ENCODE peak calls at places on chromosomes 4 and X, in nine cellular contexts. S, Q, A, Y, W, I, C, V and J are unnamed samples.
A peak's percentile ranks its signal among the peaks of the same experiment; 100 is the strongest.

GRCh38 chrX:65407157-65407626 is 127.4 kb downstream of the LAS1L start:
- DNase-seq in A (no peak), W (no peak), S (peak; percentile 15), C (no peak), Q (no peak), I (no peak), V (no peak), Y (no peak), J (no peak)

GRCh38 chrX:22800360-22800759 is 199.4 kb upstream of the DDX53 start:
- DNase-seq in Y (no peak), C (peak; percentile 86), A (no peak), Q (no peak), I (no peak), W (no peak), V (peak; percentile 34), S (no peak), J (no peak)

GRCh38 chrX:29666361-29666760 is 549.0 kb upstream of the MAGEB2 start:
- DNase-seq in Y (no peak), C (no peak), Q (no peak), I (no peak), W (no peak), S (no peak), V (no peak), A (no peak), J (no peak)

GRCh38 chrX:110614596-110614995 is 181.0 kb downstream of the CHRDL1 start:
- DNase-seq in S (no peak), W (no peak), A (no peak), C (no peak), Q (no peak), I (no peak), V (no peak), Y (no peak), J (no peak)

GRCh38 chrX:10633722-10634121 is 13.3 kb upstream of the MID1 start:
- DNase-seq in C (peak; percentile 21), S (no peak), I (no peak), Q (no peak), Y (peak; percentile 4), A (peak; percentile 67), V (peak; percentile 89), W (no peak), J (peak; percentile 77)

GRCh38 chrX:53003111-53003510 is 44.8 kb upstream of the FAM156A start:
- DNase-seq in V (no peak), C (no peak), Q (no peak), W (no peak), A (no peak), I (no peak), Y (no peak), S (no peak), J (no peak)

GRCh38 chrX:133523094-133523493 is 107.8 kb upstream of the GPC4 start:
- DNase-seq in S (no peak), I (no peak), C (no peak), V (no peak), Y (no peak), A (no peak), Q (no peak), W (no peak), J (no peak)

GRCh38 chrX:75522565-75523411 is at the start of gene ZDHHC15:
- DNase-seq in C (peak; percentile 2), Y (no peak), I (peak; percentile 13), V (peak; percentile 0), W (peak; percentile 64), Q (no peak), S (peak; percentile 53), A (no peak), J (no peak)

GRCh38 chr4:130393246-130394041 is 1297.5 kb downstream of the C4orf33 start:
- DNase-seq in W (no peak), S (no peak), A (no peak), Q (peak; percentile 0), I (no peak), V (peak; percentile 19), Y (no peak), C (no peak), J (no peak)

GRCh38 chr4:138204507-138204906 is 37.6 kb downstream of the SLC7A11 start:
- DNase-seq in V (no peak), I (no peak), W (no peak), S (no peak), Q (peak; percentile 42), A (no peak), Y (no peak), C (no peak), J (no peak)

GRCh38 chr4:162101337-162101736 is 62.5 kb downstream of the FSTL5 start:
- DNase-seq in C (no peak), W (no peak), V (no peak), I (no peak), Q (no peak), S (no peak), A (no peak), Y (no peak), J (no peak)

GRCh38 chr4:25632135-25632534 is 23.5 kb upstream of the SLC34A2 start:
- DNase-seq in C (no peak), Y (no peak), V (no peak), Q (no peak), A (no peak), S (no peak), W (no peak), I (no peak), J (no peak)

GRCh38 chr4:105473340-105474109 is at the start of gene PPA2:
- DNase-seq in Q (peak; percentile 79), A (peak; percentile 43), S (peak; percentile 76), I (peak; percentile 55), W (peak; percentile 94), C (peak; percentile 93), Y (peak; percentile 90), V (peak; percentile 87), J (peak; percentile 78)

GRCh38 chr4:185682236-185682635 is 129.8 kb downstream of the SORBS2 start:
- DNase-seq in I (no peak), C (no peak), W (no peak), A (peak; percentile 12), Q (no peak), Y (no peak), V (peak; percentile 35), S (no peak), J (no peak)

GRCh38 chr4:123599920-123600394 is 203.4 kb downstream of the SPRY1 start:
- DNase-seq in Q (peak; percentile 98), A (no peak), C (peak; percentile 97), S (peak; percentile 43), V (peak; percentile 94), Y (peak; percentile 87), I (peak; percentile 85), W (peak; percentile 24), J (no peak)

GRCh38 chr4:145791988-145792387 is 112.0 kb downstream of the C4orf51 start:
- DNase-seq in W (no peak), C (no peak), V (no peak), S (no peak), A (no peak), Y (no peak), I (no peak), Q (no peak), J (no peak)

GRCh38 chr4:165966833-165967232 is 93.8 kb downstream of the TLL1 start:
- DNase-seq in S (no peak), A (no peak), Y (no peak), Q (no peak), V (no peak), W (no peak), C (no peak), I (no peak), J (no peak)

GRCh38 chr4:165967486-165967885 is 94.4 kb downstream of the TLL1 start:
- DNase-seq in W (no peak), S (no peak), Q (no peak), V (no peak), C (no peak), I (no peak), Y (no peak), A (no peak), J (no peak)

GRCh38 chr4:165970703-165971420 is 97.8 kb downstream of the TLL1 start:
- DNase-seq in S (no peak), Y (no peak), C (no peak), V (no peak), A (no peak), W (no peak), Q (no peak), I (no peak), J (no peak)

GRCh38 chr4:165964591-165964990 is 91.6 kb downstream of the TLL1 start:
- DNase-seq in Q (no peak), Y (no peak), S (no peak), A (no peak), C (no peak), W (no peak), I (no peak), V (no peak), J (no peak)

DNA sequence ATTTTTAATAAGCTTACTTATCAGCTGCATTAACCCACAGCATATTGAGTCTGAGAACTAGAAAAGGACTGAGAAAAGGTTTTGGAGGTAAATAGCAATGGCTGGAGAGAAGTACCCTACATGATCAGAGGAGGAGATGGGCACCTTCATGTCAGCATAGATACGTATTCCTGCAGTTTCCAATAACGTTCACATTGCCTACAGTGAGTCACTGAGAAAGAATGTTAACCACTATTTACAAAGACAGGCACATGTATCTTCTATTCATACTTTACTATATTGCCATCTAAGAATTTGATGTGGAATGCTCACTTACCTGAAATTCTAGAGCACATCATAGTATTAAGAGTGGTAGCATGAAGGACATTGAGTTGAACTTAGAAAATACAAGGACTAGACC is 92.5 kb downstream of the TLL1 start:
- DNase-seq in S (no peak), V (no peak), W (no peak), A (no peak), Y (no peak), C (no peak), I (no peak), Q (peak; percentile 1), J (no peak)
- TF ChIP-seq MAX in S (no peak), V (no peak), W (no peak), A (no peak), Y (no peak), C (no peak), I (no peak), Q (no peak), J (no peak)

GRCh38 chr4:16225996-16226815 is at the start of gene TAPT1:
- DNase-seq in W (peak; percentile 93), A (peak; percentile 38), V (peak; percentile 54), S (peak; percentile 74), Y (peak; percentile 83), Q (no peak), C (peak; percentile 81), I (no peak), J (no peak)
- TF ChIP-seq MAX in W (peak; percentile 33), A (peak; percentile 32), V (no peak), S (no peak), Y (no peak), Q (peak; percentile 60), C (peak; percentile 40), I (no peak), J (peak; percentile 56)

GRCh38 chrX:42686296-42686695 is 91.7 kb downstream of the PPP1R2C start:
- DNase-seq in V (no peak), Q (no peak), W (no peak), A (no peak), S (no peak), Y (no peak), I (no peak), C (no peak), J (no peak)
- TF ChIP-seq MAX in V (no peak), Q (no peak), W (no peak), A (no peak), S (no peak), Y (no peak), I (no peak), C (no peak), J (no peak)

DNA sequence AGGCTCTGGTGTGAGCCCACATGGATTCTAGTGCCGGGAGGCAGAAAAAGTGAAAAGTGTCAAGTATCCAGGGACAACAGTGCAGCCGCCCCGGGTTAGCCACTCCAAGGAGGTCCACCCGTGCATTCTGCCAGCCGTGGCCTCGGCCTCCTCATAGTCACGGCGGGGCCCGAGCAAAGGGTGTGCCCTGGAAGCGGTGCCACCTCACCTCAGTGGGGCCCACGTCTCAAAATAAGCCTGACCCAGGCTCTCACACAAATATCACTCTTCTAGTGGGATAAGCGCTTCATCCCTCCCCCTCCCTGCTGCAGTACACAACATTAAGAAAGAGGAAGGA is 427 bp upstream of the KLHL13 start:
- DNase-seq in S (no peak), V (no peak), C (peak; percentile 38), W (no peak), Q (no peak), I (no peak), A (no peak), Y (peak; percentile 6), J (no peak)
- TF ChIP-seq MAX in S (no peak), V (no peak), C (peak; percentile 20), W (peak; percentile 37), Q (no peak), I (no peak), A (no peak), Y (no peak), J (no peak)